ENCODE peak calls at places on chromosomes 1 and 21, in five cellular contexts. P, C, H, U and S are unnamed samples.
A peak's percentile ranks its signal among the peaks of the same experiment; 100 is the strongest.

GRCh38 chr1:12745992-12746323 is at the start of gene CFAP107:
- DNase-seq in P (no peak), C (no peak), H (no peak), U (no peak), S (peak; percentile 58)

GRCh38 chr1:55286851-55287602 is 71.9 kb upstream of the USP24 start:
- DNase-seq in P (no peak), C (no peak), H (peak; percentile 35), U (peak; percentile 30), S (no peak)

GRCh38 chr1:103194060-103194459 is 85.7 kb upstream of the COL11A1 start:
- DNase-seq in P (no peak), C (no peak), H (peak; percentile 5), U (no peak), S (no peak)

GRCh38 chr1:147099192-147099591 is 73.1 kb downstream of the PRKAB2 start:
- DNase-seq in P (no peak), C (no peak), H (no peak), U (no peak), S (no peak)

GRCh38 chr1:154974808-154975408 is 427 bp downstream of the CKS1B start:
- DNase-seq in P (peak; percentile 97), C (peak; percentile 99), H (peak; percentile 93), U (peak; percentile 97), S (peak; percentile 98)

GRCh38 chr1:95048332-95048731 is 24.4 kb downstream of the ALG14 start:
- DNase-seq in P (no peak), C (no peak), H (no peak), U (no peak), S (no peak)

GRCh38 chr1:204978782-204979181 is 64.2 kb upstream of the CNTN2 start:
- DNase-seq in P (no peak), C (no peak), H (no peak), U (no peak), S (no peak)

GRCh38 chr1:47216278-47217059 is 15.6 kb downstream of the TAL1 start:
- DNase-seq in P (no peak), C (no peak), H (no peak), U (no peak), S (no peak)

GRCh38 chr21:39149008-39149407 is 34.2 kb downstream of the PSMG1 start:
- DNase-seq in P (no peak), C (no peak), H (no peak), U (no peak), S (no peak)

GRCh38 chr1:42886800-42887199 is 40.4 kb downstream of the ZNF691 start:
- DNase-seq in P (no peak), C (no peak), H (no peak), U (no peak), S (no peak)

GRCh38 chr1:150906813-150907212 is 19.4 kb upstream of the SETDB1 start:
- DNase-seq in P (no peak), C (no peak), H (no peak), U (no peak), S (no peak)

GRCh38 chr1:115355069-115355468 is 17.0 kb upstream of the NGF start:
- DNase-seq in P (no peak), C (no peak), H (no peak), U (no peak), S (no peak)

GRCh38 chr1:182699673-182700350 is 15.4 kb upstream of the RGS8 start:
- DNase-seq in P (peak; percentile 87), C (peak; percentile 35), H (no peak), U (no peak), S (peak; percentile 78)

GRCh38 chr1:53604291-53604919 is 134.6 kb downstream of the GLIS1 start:
- DNase-seq in P (no peak), C (no peak), H (no peak), U (no peak), S (no peak)

GRCh38 chr1:21068937-21069336 is 107.8 kb downstream of the EIF4G3 start:
- DNase-seq in P (no peak), C (no peak), H (no peak), U (no peak), S (no peak)

GRCh38 chr1:150551784-150552691 is 2.8 kb downstream of the ADAMTSL4 start:
- DNase-seq in P (peak; percentile 46), C (no peak), H (peak; percentile 92), U (peak; percentile 95), S (peak; percentile 77)

GRCh38 chr21:28196981-28197380 is 795.7 kb downstream of the LTN1 start:
- DNase-seq in P (no peak), C (no peak), H (no peak), U (no peak), S (no peak)

DNA sequence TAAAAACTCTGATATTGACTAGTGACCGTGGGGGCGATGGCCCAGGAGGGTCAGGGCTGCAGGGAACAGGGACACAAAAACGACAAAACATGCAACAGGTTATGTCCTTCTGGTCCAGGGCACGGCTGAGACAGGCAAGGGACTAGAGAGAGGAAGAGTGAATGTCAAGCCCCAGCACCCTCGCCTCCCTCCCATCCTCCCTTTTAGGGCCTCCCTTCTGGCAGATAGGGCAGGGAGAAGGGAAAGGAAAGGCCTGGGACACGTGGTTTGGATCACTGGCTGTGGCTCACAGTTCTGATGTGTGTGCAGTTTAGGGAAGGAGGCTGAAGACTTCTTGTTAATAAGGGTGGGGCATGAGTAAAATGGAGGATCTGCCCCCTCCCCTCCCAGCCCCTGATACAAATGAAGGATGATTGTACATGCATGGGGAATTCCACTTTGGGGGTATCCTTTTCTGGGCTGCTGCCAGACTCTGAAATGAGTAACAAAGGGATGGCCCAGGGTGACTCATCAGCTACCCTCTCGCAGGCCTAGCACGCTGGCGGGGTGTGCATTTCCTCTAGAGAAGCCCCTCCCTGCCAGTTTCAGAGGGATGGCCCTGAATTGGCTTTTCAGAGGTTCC is 14.2 kb downstream of the CAPN2 start:
- DNase-seq in P (peak; percentile 89), C (no peak), H (peak; percentile 98), U (peak; percentile 98), S (peak; percentile 94)
- H4K8ac ChIP-seq in P (no peak overlapping the region), C (no peak overlapping the region), H (peak overlapping the region; percentile 30), U (peak overlapping the region; percentile 74), S (no peak overlapping the region)

DNA sequence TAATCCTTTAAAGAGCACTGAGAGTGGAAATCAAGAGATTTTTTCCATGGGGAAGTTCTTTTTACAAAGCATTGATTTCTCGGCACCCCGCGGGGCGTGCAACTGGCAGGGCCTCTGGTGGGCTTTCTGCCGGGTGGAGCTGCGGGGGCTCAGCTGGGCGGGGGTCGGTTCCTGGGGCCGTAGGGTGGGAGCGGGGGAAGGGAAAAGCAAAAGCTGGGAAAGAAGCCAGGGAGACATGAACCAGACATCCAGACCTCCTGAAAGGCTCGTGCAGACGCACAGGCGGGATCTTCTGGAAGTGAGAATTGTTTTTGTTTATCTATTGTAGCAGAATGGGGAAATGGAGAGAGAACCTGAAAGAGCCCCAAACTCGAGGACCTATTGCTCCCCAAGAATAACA is 235.2 kb downstream of the FAM72C start:
- DNase-seq in P (no peak), C (no peak), H (no peak), U (no peak), S (no peak)
- H4K8ac ChIP-seq in P (no peak overlapping the region), C (no peak overlapping the region), H (no peak overlapping the region), U (no peak overlapping the region), S (no peak overlapping the region)

GRCh38 chr1:36387141-36387949 is 1.6 kb upstream of the STK40 start:
- DNase-seq in P (no peak), C (peak; percentile 52), H (peak; percentile 76), U (peak; percentile 95), S (peak; percentile 94)
- H4K8ac ChIP-seq in P (peak overlapping the region; percentile 6), C (no peak overlapping the region), H (peak overlapping the region; percentile 52), U (peak overlapping the region; percentile 92), S (no peak overlapping the region)

DNA sequence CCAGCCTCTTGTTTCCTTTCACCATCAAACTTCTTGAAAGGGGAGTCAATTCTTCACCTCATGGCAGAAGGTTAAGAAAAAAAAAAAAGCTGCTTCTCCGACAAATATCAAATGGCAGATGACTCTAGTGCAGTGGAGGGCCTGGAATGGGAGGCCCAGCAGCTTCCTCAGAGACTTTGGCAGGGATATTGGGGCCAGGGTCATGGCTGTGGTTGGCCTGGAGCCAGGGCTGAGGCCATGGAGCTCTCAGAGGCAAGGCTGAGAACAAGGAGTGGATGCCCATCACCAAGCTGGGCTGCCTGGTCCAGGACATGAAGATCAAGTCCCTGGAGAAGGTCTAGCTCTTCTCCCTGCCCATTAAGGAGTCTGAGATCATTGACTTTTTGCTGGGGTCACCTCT is 18.7 kb downstream of the MTF1 start:
- DNase-seq in P (no peak), C (no peak), H (peak; percentile 15), U (no peak), S (no peak)
- H4K8ac ChIP-seq in P (no peak overlapping the region), C (peak overlapping the region; percentile 87), H (no peak overlapping the region), U (no peak overlapping the region), S (no peak overlapping the region)

DNA sequence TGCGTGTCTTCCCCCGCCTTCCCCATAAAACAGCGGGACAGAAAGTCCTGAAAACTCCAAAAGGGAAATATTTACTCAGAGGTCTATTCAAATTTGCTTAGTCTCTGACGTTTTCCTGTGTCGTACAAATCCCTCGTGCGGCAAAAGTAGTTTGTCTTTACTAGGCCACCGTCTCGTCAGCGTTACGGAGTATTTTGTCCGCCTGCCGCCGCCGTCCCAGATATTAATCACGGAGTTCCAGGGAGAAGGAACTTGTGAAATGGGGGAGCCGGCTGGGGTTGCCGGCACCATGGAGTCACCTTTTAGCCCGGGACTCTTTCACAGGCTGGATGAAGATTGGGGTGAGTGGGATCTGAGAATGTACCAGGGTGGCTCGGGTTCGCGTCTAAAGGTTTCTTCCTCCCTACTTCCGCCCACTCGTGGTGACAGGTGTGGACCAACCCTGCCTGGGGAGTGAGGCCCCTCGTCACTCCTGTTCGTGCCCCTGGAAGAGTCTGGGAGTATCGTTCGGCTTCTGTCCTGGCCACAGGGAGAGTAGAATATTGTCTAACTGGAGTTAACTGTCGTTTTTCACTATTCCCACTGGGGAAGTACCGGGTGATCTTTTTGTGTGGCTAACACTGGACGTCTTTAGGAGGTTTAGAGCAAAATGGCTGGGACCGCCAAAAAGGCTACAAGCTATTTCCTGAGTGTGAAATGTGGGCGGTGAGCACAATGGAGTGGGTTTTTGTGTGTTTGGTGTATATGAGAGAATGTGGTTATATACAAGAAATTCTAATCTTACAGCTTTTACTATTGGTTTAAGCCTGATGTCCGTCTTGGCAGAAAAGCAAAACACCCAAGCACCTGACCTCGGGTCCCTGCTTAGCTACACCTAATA is at the start of gene ATF6:
- DNase-seq in P (peak; percentile 72), C (peak; percentile 64), H (peak; percentile 94), U (peak; percentile 97), S (peak; percentile 88)
- H4K8ac ChIP-seq in P (no peak within 1 kb of the TSS), C (no peak within 1 kb of the TSS), H (peak within 1 kb of the TSS; percentile 81), U (peak within 1 kb of the TSS; percentile 86), S (no peak within 1 kb of the TSS)

DNA sequence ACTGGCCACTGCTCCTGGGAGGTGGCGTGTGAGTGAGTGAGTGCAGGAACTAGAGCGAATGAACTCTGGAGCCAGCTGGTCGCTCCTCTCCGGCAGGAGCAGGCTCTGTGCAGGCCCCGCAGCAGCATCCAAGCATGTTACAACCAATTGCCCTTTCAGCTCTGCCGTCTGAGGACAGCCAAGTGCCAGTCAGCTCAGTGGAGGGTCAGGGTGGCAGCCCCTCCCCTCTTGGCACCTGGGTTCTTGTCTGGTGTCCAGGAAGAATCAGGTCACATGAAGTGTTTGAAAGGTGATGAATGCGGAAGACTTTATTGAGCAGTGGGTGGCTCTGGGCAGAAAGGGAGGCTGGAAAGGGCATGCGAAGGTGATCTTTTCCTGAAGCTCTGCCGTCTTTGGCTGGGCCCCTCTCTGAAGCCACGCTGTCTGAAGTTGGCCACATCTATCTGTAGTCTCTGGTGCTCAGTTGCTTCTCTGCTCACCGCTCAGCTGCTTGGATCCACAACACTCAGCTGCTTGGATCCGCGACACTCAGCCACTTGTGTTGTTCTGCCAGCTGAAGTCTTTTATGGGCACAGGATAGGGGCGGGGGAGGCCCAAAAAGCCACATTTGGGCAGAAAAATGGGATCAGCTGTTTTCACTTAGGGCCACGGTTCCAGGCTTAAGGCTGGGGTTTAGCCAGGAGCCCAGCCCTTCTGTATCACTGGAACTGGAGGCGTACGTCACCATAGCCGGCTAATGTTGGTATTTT is 139.8 kb downstream of the ADSS2 start:
- DNase-seq in P (no peak), C (no peak), H (no peak), U (no peak), S (no peak)
- H4K8ac ChIP-seq in P (no peak overlapping the region), C (no peak overlapping the region), H (no peak overlapping the region), U (no peak overlapping the region), S (no peak overlapping the region)